ENCODE peak calls at places on chromosomes 11 and 22, in seven cellular contexts. L is AG04449; O is naive thymus-derived CD4-positive, alpha-beta T cell; P is HuH-7.5; X is CD8-positive, alpha-beta memory T cell; A is HAP-1; B is cardiac muscle cell. V is an unnamed sample.

GRCh38 chr11:85810871-85811611 is at the start of gene SYTL2:
- DNase-seq in X (peak), L (no peak), B (peak), A (peak), O (peak), P (peak), V (peak)

GRCh38 chr11:34356918-34357645 is 728 bp downstream of the ABTB2 start:
- DNase-seq in X (peak), A (peak), O (peak), P (peak), B (peak), L (no peak), V (peak)

GRCh38 chr11:134401825-134402809 is 9.9 kb downstream of the B3GAT1 start:
- DNase-seq in B (no peak), L (no peak), O (no peak), P (no peak), X (no peak), A (no peak), V (no peak)

GRCh38 chr11:128776088-128776433 is 82.2 kb downstream of the FLI1 start:
- DNase-seq in X (no peak), A (no peak), O (peak), L (no peak), P (no peak), B (no peak), V (no peak)

GRCh38 chr11:67410369-67410831 is 5.1 kb upstream of the CARNS1 start:
- DNase-seq in O (no peak), B (no peak), P (no peak), X (no peak), A (no peak), L (no peak), V (no peak)

GRCh38 chr11:120652705-120653335 is 141.3 kb downstream of the GRIK4 start:
- DNase-seq in O (no peak), P (no peak), A (peak), X (no peak), B (peak), L (no peak), V (no peak)

GRCh38 chr22:40911772-40912171 is 39.4 kb upstream of the RBX1 start:
- DNase-seq in X (no peak), A (no peak), L (no peak), P (no peak), O (no peak), B (no peak), V (no peak)

GRCh38 chr11:34140149-34140548 is 34.7 kb downstream of the NAT10 start:
- DNase-seq in P (no peak), A (no peak), B (no peak), X (no peak), O (no peak), L (no peak), V (no peak)

GRCh38 chr22:39148727-39149535 is 3.5 kb downstream of the CBX7 start:
- DNase-seq in O (no peak), A (peak), L (no peak), X (peak), P (no peak), B (no peak), V (peak)

GRCh38 chr22:30197389-30197788 is 49.2 kb downstream of the LIF start:
- DNase-seq in X (no peak), B (no peak), P (no peak), A (no peak), L (no peak), O (no peak), V (no peak)

GRCh38 chr22:29030618-29031235 is 30.9 kb downstream of the C22orf31 start:
- DNase-seq in P (peak), A (no peak), X (no peak), O (no peak), B (peak), L (no peak), V (no peak)

GRCh38 chr22:19870153-19871022 is 15.7 kb upstream of the GNB1L start:
- DNase-seq in L (no peak), O (no peak), X (no peak), P (no peak), B (no peak), A (peak), V (no peak)

GRCh38 chr11:47524200-47524874 is 28.6 kb downstream of the CELF1 start:
- DNase-seq in A (no peak), O (peak), P (no peak), L (no peak), X (peak), B (no peak), V (no peak)

GRCh38 chr11:20876738-20877137 is 207.4 kb downstream of the NELL1 start:
- DNase-seq in O (no peak), X (no peak), P (no peak), L (no peak), B (no peak), A (no peak), V (no peak)